ENCODE peak calls at places on chromosomes 1 and 21, in nine cellular contexts. K, G, A, L, C, R, U, H and S are unnamed samples.

GRCh38 chr1:113453771-113454083 is 63.4 kb downstream of the MAGI3 start:
- DNase-seq in G (no peak), A (no peak), U (no peak), H (no peak), L (no peak), R (no peak), C (no peak), K (no peak), S (no peak)

GRCh38 chr21:28633803-28634572 is 358.7 kb downstream of the LTN1 start:
- DNase-seq in U (peak), L (no peak), R (no peak), G (peak), K (no peak), C (no peak), H (no peak), A (no peak), S (peak)

GRCh38 chr1:32765561-32766327 is 51.4 kb downstream of the YARS1 start:
- DNase-seq in K (no peak), G (no peak), U (no peak), H (no peak), R (no peak), L (no peak), A (no peak), C (peak), S (no peak)

GRCh38 chr1:34639701-34640100 is 115.1 kb upstream of the GJB5 start:
- DNase-seq in U (no peak), C (no peak), K (no peak), H (no peak), A (no peak), L (no peak), G (no peak), R (no peak), S (no peak)

GRCh38 chr1:234782821-234783220 is 172.8 kb upstream of the IRF2BP2 start:
- DNase-seq in H (no peak), K (no peak), U (no peak), A (no peak), C (no peak), L (peak), R (no peak), G (no peak), S (no peak)

GRCh38 chr1:172837816-172838680 is 179.1 kb downstream of the FASLG start:
- DNase-seq in C (no peak), G (no peak), L (no peak), R (no peak), A (no peak), U (no peak), K (peak), H (no peak), S (no peak)

GRCh38 chr1:26161408-26162219 is 2.7 kb downstream of the FAM110D start:
- DNase-seq in U (peak), C (peak), A (peak), R (peak), L (peak), H (peak), K (peak), G (peak), S (peak)

GRCh38 chr1:26132128-26132824 is 20.7 kb downstream of the PDIK1L start:
- DNase-seq in R (no peak), C (no peak), U (no peak), H (no peak), G (no peak), A (no peak), L (no peak), K (no peak), S (no peak)

GRCh38 chr21:34511787-34512451 is at the start of gene KCNE1:
- DNase-seq in H (no peak), R (no peak), C (no peak), K (no peak), A (no peak), L (no peak), G (no peak), U (no peak), S (peak)

GRCh38 chr21:38303300-38303699 is 46.5 kb downstream of the KCNJ15 start:
- DNase-seq in G (no peak), U (no peak), R (no peak), C (no peak), A (no peak), H (no peak), L (no peak), K (no peak), S (peak)

GRCh38 chr1:112870887-112871646 is 84.9 kb downstream of the SLC16A1 start:
- DNase-seq in U (no peak), G (no peak), A (no peak), R (no peak), H (no peak), L (no peak), C (no peak), K (no peak), S (no peak)

GRCh38 chr1:214460304-214460916 is 91.0 kb downstream of the PTPN14 start:
- DNase-seq in U (no peak), C (no peak), G (no peak), H (no peak), A (no peak), L (no peak), R (no peak), K (no peak), S (no peak)

GRCh38 chr1:24384251-24385090 is 29.1 kb downstream of the STPG1 start:
- DNase-seq in U (no peak), C (no peak), H (peak), L (peak), G (no peak), A (no peak), R (no peak), K (peak), S (peak)

GRCh38 chr21:43196789-43197188 is 28.0 kb downstream of the CRYAA start:
- DNase-seq in U (peak), K (no peak), G (no peak), R (no peak), C (peak), L (no peak), H (no peak), A (peak), S (no peak)

GRCh38 chr1:81670286-81670685 is 130.4 kb upstream of the ADGRL2 start:
- DNase-seq in A (no peak), H (peak), U (peak), L (no peak), C (no peak), G (peak), R (no peak), K (no peak), S (peak)